ENCODE peak calls at places on chromosomes 2 and 18, in ten cellular contexts. One of them, this sample, is unnamed. For H3K4me1 and H3K27me3, the result is how much of the 10 kb centered on the place peaks cover.

GRCh38 chr2:207635468-207636200 is 10.4 kb upstream of the METTL21A start:
- DNase-seq in Peyer's patch: peak
- DNase-seq in tibial artery: no peak
- DNase-seq in GM23248: peak
- DNase-seq in spleen: no peak
- DNase-seq in sigmoid colon: no peak
- DNase-seq in trophoblast cell: peak
- DNase-seq in K562: peak
- DNase-seq in HAP-1: no peak
- DNase-seq in uterus: no peak
- DNase-seq in this sample: no peak

GRCh38 chr2:201969938-201970785 is 63.5 kb upstream of the FZD7 start:
- DNase-seq in uterus: no peak
- DNase-seq in spleen: no peak
- DNase-seq in sigmoid colon: peak
- DNase-seq in GM23248: peak
- DNase-seq in tibial artery: no peak
- DNase-seq in trophoblast cell: no peak
- DNase-seq in K562: no peak
- DNase-seq in HAP-1: no peak
- DNase-seq in Peyer's patch: no peak
- DNase-seq in this sample: no peak

GRCh38 chr2:58449286-58450010 is 208.3 kb upstream of the FANCL start:
- DNase-seq in Peyer's patch: no peak
- DNase-seq in uterus: no peak
- DNase-seq in HAP-1: no peak
- DNase-seq in sigmoid colon: no peak
- DNase-seq in spleen: no peak
- DNase-seq in K562: no peak
- DNase-seq in GM23248: peak
- DNase-seq in trophoblast cell: no peak
- DNase-seq in tibial artery: no peak
- DNase-seq in this sample: no peak

GRCh38 chr2:88016948-88017779 is 817 bp upstream of the RNU2-63P start:
- DNase-seq in Peyer's patch: peak
- DNase-seq in K562: peak
- DNase-seq in spleen: peak
- DNase-seq in trophoblast cell: peak
- DNase-seq in GM23248: no peak
- DNase-seq in tibial artery: no peak
- DNase-seq in uterus: no peak
- DNase-seq in sigmoid colon: peak
- DNase-seq in HAP-1: peak
- DNase-seq in this sample: no peak

GRCh38 chr18:70693196-70693595 is 404.4 kb downstream of the SOCS6 start:
- DNase-seq in uterus: no peak
- DNase-seq in trophoblast cell: no peak
- DNase-seq in HAP-1: no peak
- DNase-seq in tibial artery: no peak
- DNase-seq in GM23248: no peak
- DNase-seq in sigmoid colon: no peak
- DNase-seq in spleen: no peak
- DNase-seq in K562: no peak
- DNase-seq in Peyer's patch: no peak
- DNase-seq in this sample: no peak

GRCh38 chr18:3722662-3723433 is 272.9 kb downstream of the TGIF1 start:
- DNase-seq in tibial artery: no peak
- DNase-seq in trophoblast cell: no peak
- DNase-seq in GM23248: no peak
- DNase-seq in HAP-1: no peak
- DNase-seq in uterus: no peak
- DNase-seq in sigmoid colon: no peak
- DNase-seq in K562: no peak
- DNase-seq in Peyer's patch: no peak
- DNase-seq in spleen: no peak
- DNase-seq in this sample: no peak

GRCh38 chr2:51013060-51013746 is 18.7 kb downstream of the NRXN1 start:
- DNase-seq in spleen: no peak
- DNase-seq in sigmoid colon: no peak
- DNase-seq in GM23248: no peak
- DNase-seq in Peyer's patch: no peak
- DNase-seq in K562: no peak
- DNase-seq in tibial artery: no peak
- DNase-seq in HAP-1: peak
- DNase-seq in trophoblast cell: no peak
- DNase-seq in uterus: no peak
- DNase-seq in this sample: no peak

GRCh38 chr2:238136820-238137537 is 1.5 kb upstream of the KLHL30 start:
- DNase-seq in HAP-1: no peak
- DNase-seq in uterus: peak
- DNase-seq in trophoblast cell: peak
- DNase-seq in K562: no peak
- DNase-seq in sigmoid colon: no peak
- DNase-seq in Peyer's patch: peak
- DNase-seq in GM23248: peak
- DNase-seq in spleen: no peak
- DNase-seq in tibial artery: peak
- DNase-seq in this sample: no peak

GRCh38 chr2:58131191-58132011 is 84.8 kb downstream of the VRK2 start:
- DNase-seq in Peyer's patch: no peak
- DNase-seq in trophoblast cell: no peak
- DNase-seq in GM23248: peak
- DNase-seq in uterus: peak
- DNase-seq in tibial artery: no peak
- DNase-seq in K562: no peak
- DNase-seq in HAP-1: no peak
- DNase-seq in sigmoid colon: no peak
- DNase-seq in spleen: no peak
- DNase-seq in this sample: no peak

GRCh38 chr2:232013701-232014353 is 52.3 kb downstream of the DIS3L2 start:
- DNase-seq in K562: no peak
- DNase-seq in GM23248: peak
- DNase-seq in HAP-1: peak
- DNase-seq in spleen: no peak
- DNase-seq in sigmoid colon: no peak
- DNase-seq in tibial artery: no peak
- DNase-seq in Peyer's patch: no peak
- DNase-seq in trophoblast cell: peak
- DNase-seq in uterus: no peak
- DNase-seq in this sample: no peak

GRCh38 chr2:168336786-168337388 is 89.5 kb upstream of the STK39 start:
- DNase-seq in Peyer's patch: peak
- DNase-seq in GM23248: no peak
- DNase-seq in uterus: no peak
- DNase-seq in trophoblast cell: peak
- DNase-seq in HAP-1: peak
- DNase-seq in tibial artery: no peak
- DNase-seq in spleen: peak
- DNase-seq in sigmoid colon: no peak
- DNase-seq in K562: peak
- DNase-seq in this sample: peak

GRCh38 chr2:27211943-27212625 is at the start of the genes ATRAID and SLC5A6:
- DNase-seq in trophoblast cell: peak
- DNase-seq in K562: peak
- DNase-seq in spleen: peak
- DNase-seq in sigmoid colon: peak
- DNase-seq in Peyer's patch: peak
- DNase-seq in HAP-1: peak
- DNase-seq in uterus: peak
- DNase-seq in GM23248: peak
- DNase-seq in tibial artery: peak
- DNase-seq in this sample: peak

GRCh38 chr2:62774555-62775366 is 69.2 kb downstream of the EHBP1 start:
- DNase-seq in Peyer's patch: no peak
- DNase-seq in spleen: no peak
- DNase-seq in sigmoid colon: peak
- DNase-seq in GM23248: peak
- DNase-seq in K562: peak
- DNase-seq in tibial artery: no peak
- DNase-seq in HAP-1: peak
- DNase-seq in uterus: peak
- DNase-seq in trophoblast cell: no peak
- DNase-seq in this sample: no peak

GRCh38 chr18:40565805-40566509 is 1389.1 kb upstream of the PIK3C3 start:
- DNase-seq in GM23248: no peak
- DNase-seq in Peyer's patch: no peak
- DNase-seq in HAP-1: no peak
- DNase-seq in sigmoid colon: no peak
- DNase-seq in tibial artery: no peak
- DNase-seq in K562: no peak
- DNase-seq in uterus: no peak
- DNase-seq in trophoblast cell: no peak
- DNase-seq in spleen: no peak
- DNase-seq in this sample: no peak

GRCh38 chr2:216004408-216005283 is 8.7 kb downstream of the MREG start:
- DNase-seq in GM23248: no peak
- DNase-seq in spleen: no peak
- DNase-seq in tibial artery: no peak
- DNase-seq in HAP-1: no peak
- DNase-seq in K562: peak
- DNase-seq in trophoblast cell: no peak
- DNase-seq in Peyer's patch: no peak
- DNase-seq in sigmoid colon: no peak
- DNase-seq in uterus: no peak
- DNase-seq in this sample: no peak

GRCh38 chr18:6482198-6482977 is 67.7 kb upstream of the L3MBTL4 start:
- DNase-seq in Peyer's patch: peak
- DNase-seq in HAP-1: no peak
- DNase-seq in GM23248: peak
- DNase-seq in uterus: peak
- DNase-seq in spleen: peak
- DNase-seq in tibial artery: peak
- DNase-seq in sigmoid colon: peak
- DNase-seq in trophoblast cell: peak
- DNase-seq in K562: peak
- DNase-seq in this sample: peak

GRCh38 chr2:176931588-176932563 is 280.7 kb upstream of the HNRNPA3 start:
- DNase-seq in HAP-1: no peak
- DNase-seq in trophoblast cell: peak
- DNase-seq in K562: peak
- DNase-seq in Peyer's patch: no peak
- DNase-seq in sigmoid colon: no peak
- DNase-seq in spleen: no peak
- DNase-seq in uterus: no peak
- DNase-seq in GM23248: peak
- DNase-seq in tibial artery: no peak
- DNase-seq in this sample: no peak

GRCh38 chr2:16206191-16206944 is 266.0 kb downstream of the MYCN start:
- DNase-seq in uterus: no peak
- DNase-seq in sigmoid colon: no peak
- DNase-seq in K562: no peak
- DNase-seq in HAP-1: no peak
- DNase-seq in trophoblast cell: no peak
- DNase-seq in tibial artery: no peak
- DNase-seq in Peyer's patch: no peak
- DNase-seq in GM23248: no peak
- DNase-seq in spleen: no peak
- DNase-seq in this sample: no peak

GRCh38 chr2:151826737-151827157 is 1.5 kb downstream of the ARL5A start:
- DNase-seq in HAP-1: peak
- DNase-seq in sigmoid colon: no peak
- DNase-seq in K562: peak
- DNase-seq in tibial artery: no peak
- DNase-seq in spleen: no peak
- DNase-seq in Peyer's patch: no peak
- DNase-seq in uterus: no peak
- DNase-seq in GM23248: peak
- DNase-seq in trophoblast cell: no peak
- DNase-seq in this sample: no peak
- H3K4me1 ChIP-seq in HAP-1: under half
- H3K4me1 ChIP-seq in sigmoid colon: under half
- H3K4me1 ChIP-seq in K562: under half
- H3K4me1 ChIP-seq in tibial artery: under half
- H3K4me1 ChIP-seq in spleen: half or more
- H3K4me1 ChIP-seq in Peyer's patch: under half
- H3K4me1 ChIP-seq in uterus: under half
- H3K4me1 ChIP-seq in GM23248: under half
- H3K4me1 ChIP-seq in trophoblast cell: under half
- H3K4me1 ChIP-seq in this sample: under half

GRCh38 chr2:222421626-222422025 is 2.7 kb upstream of the SGPP2 start:
- DNase-seq in sigmoid colon: no peak
- DNase-seq in GM23248: no peak
- DNase-seq in tibial artery: no peak
- DNase-seq in Peyer's patch: no peak
- DNase-seq in spleen: no peak
- DNase-seq in HAP-1: no peak
- DNase-seq in uterus: no peak
- DNase-seq in trophoblast cell: peak
- DNase-seq in K562: no peak
- DNase-seq in this sample: no peak
- H3K27me3 ChIP-seq in sigmoid colon: under half
- H3K27me3 ChIP-seq in GM23248: under half
- H3K27me3 ChIP-seq in tibial artery: under half
- H3K27me3 ChIP-seq in Peyer's patch: under half
- H3K27me3 ChIP-seq in spleen: under half
- H3K27me3 ChIP-seq in HAP-1: under half
- H3K27me3 ChIP-seq in uterus: under half
- H3K27me3 ChIP-seq in trophoblast cell: under half
- H3K27me3 ChIP-seq in K562: under half
- H3K27me3 ChIP-seq in this sample: under half

DNA sequence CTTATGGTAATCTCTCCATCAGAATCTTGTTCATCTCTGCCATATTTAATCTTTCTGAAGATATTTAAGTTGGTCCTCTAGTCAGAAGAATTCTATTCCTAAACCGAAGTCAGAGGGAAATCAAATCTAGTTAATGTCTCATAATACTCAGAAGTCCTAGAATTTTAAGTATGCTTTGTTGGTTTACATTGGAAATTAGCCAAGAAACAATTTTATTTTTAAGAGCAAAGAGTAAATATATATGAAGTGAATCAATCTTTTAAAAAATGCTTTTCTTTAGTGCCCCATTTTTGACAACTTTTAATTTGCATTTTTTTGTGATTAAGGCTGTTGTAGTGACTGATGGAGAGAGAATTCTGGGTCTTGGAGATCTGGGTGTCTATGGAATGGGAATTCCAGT is 38.1 kb downstream of the ME2 start:
- DNase-seq in tibial artery: no peak
- DNase-seq in sigmoid colon: no peak
- DNase-seq in trophoblast cell: no peak
- DNase-seq in spleen: no peak
- DNase-seq in uterus: no peak
- DNase-seq in K562: no peak
- DNase-seq in GM23248: no peak
- DNase-seq in Peyer's patch: no peak
- DNase-seq in HAP-1: no peak
- DNase-seq in this sample: no peak
- H3K4me1 ChIP-seq in tibial artery: under half
- H3K4me1 ChIP-seq in sigmoid colon: under half
- H3K4me1 ChIP-seq in trophoblast cell: under half
- H3K4me1 ChIP-seq in spleen: under half
- H3K4me1 ChIP-seq in uterus: under half
- H3K4me1 ChIP-seq in K562: under half
- H3K4me1 ChIP-seq in GM23248: under half
- H3K4me1 ChIP-seq in Peyer's patch: under half
- H3K4me1 ChIP-seq in HAP-1: under half
- H3K4me1 ChIP-seq in this sample: under half

DNA sequence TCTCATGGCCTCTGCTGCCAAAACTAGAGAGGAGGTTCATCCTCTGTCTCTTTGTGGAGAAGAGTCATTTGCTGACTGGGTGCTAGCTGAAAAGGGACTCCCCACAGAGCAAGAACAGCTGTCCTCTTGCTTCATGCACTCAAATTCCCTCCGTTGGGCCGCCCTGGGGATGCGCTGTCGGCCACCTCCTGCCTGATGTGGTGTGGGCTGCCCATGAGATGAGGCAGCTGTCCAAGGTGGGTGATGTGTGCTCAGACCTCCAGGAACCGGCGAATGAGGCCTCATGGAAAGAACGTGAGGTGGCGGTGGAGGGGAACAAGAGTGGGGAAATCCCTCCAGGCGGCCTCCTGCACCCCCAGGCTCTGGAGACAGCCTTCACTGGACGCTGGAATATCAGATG is 79.9 kb downstream of the LONRF2 start:
- DNase-seq in GM23248: no peak
- DNase-seq in Peyer's patch: no peak
- DNase-seq in K562: no peak
- DNase-seq in trophoblast cell: no peak
- DNase-seq in uterus: no peak
- DNase-seq in HAP-1: no peak
- DNase-seq in spleen: no peak
- DNase-seq in sigmoid colon: no peak
- DNase-seq in tibial artery: no peak
- DNase-seq in this sample: no peak
- H3K27me3 ChIP-seq in GM23248: under half
- H3K27me3 ChIP-seq in Peyer's patch: under half
- H3K27me3 ChIP-seq in K562: under half
- H3K27me3 ChIP-seq in trophoblast cell: under half
- H3K27me3 ChIP-seq in uterus: under half
- H3K27me3 ChIP-seq in HAP-1: under half
- H3K27me3 ChIP-seq in spleen: under half
- H3K27me3 ChIP-seq in sigmoid colon: under half
- H3K27me3 ChIP-seq in tibial artery: under half
- H3K27me3 ChIP-seq in this sample: under half